ENCODE peak calls at places on chromosomes 6 and 20, in seven cellular contexts. M, W, P, Q, V, Y and A are unnamed samples.
A peak's percentile ranks its signal among the peaks of the same experiment; 100 is the strongest.

GRCh38 chr20:37955511-37955910 is 52.6 kb downstream of the VSTM2L start:
- DNase-seq in M (no peak), Y (no peak), P (no peak), Q (no peak), V (no peak), W (no peak), A (no peak)

GRCh38 chr6:33705268-33705885 is 6.1 kb downstream of the UQCC2 start:
- DNase-seq in M (no peak), Q (no peak), V (no peak), W (no peak), Y (no peak), P (no peak), A (no peak)

GRCh38 chr6:93036835-93037234 is 382.5 kb downstream of the EPHA7 start:
- DNase-seq in P (peak; percentile 8), W (peak; percentile 66), M (no peak), V (no peak), Y (no peak), Q (no peak), A (no peak)

GRCh38 chr20:63100401-63100925 is 93.7 kb upstream of the BHLHE23 start:
- DNase-seq in Q (no peak), V (no peak), M (no peak), P (no peak), W (no peak), Y (peak; percentile 15), A (peak; percentile 2)

GRCh38 chr6:39273394-39273793 is 40.8 kb downstream of the KCNK17 start:
- DNase-seq in V (no peak), P (no peak), W (no peak), Y (no peak), Q (no peak), M (peak; percentile 28), A (no peak)

GRCh38 chr6:28953039-28953872 is 29.5 kb upstream of the TRIM27 start:
- DNase-seq in W (peak; percentile 63), P (peak; percentile 46), V (no peak), Q (no peak), M (no peak), Y (no peak), A (peak; percentile 57)

GRCh38 chr6:138493413-138493812 is 5.9 kb downstream of the NHSL1 start:
- DNase-seq in Q (no peak), W (peak; percentile 69), V (no peak), M (no peak), P (peak; percentile 71), Y (no peak), A (no peak)

GRCh38 chr6:51473996-51474975 is 613.1 kb downstream of the PKHD1 start:
- DNase-seq in M (no peak), V (no peak), P (no peak), W (no peak), Q (no peak), Y (no peak), A (no peak)

GRCh38 chr20:36491901-36492617 is 49.3 kb upstream of the MYL9 start:
- DNase-seq in W (peak; percentile 63), Y (no peak), V (no peak), M (no peak), Q (no peak), P (peak; percentile 43), A (no peak)

GRCh38 chr6:1522779-1523178 is 86.9 kb upstream of the FOXC1 start:
- DNase-seq in Q (no peak), V (no peak), M (no peak), W (no peak), Y (no peak), P (no peak), A (no peak)

GRCh38 chr20:40547492-40548129 is 141.4 kb downstream of the MAFB start:
- DNase-seq in Q (no peak), P (no peak), V (no peak), M (no peak), W (no peak), Y (no peak), A (peak; percentile 8)

GRCh38 chr6:75167426-75167825 is 38.4 kb downstream of the COL12A1 start:
- DNase-seq in Q (no peak), P (no peak), V (no peak), Y (no peak), W (peak; percentile 27), M (no peak), A (no peak)

GRCh38 chr20:24937579-24937978 is 11.5 kb upstream of the CST7 start:
- DNase-seq in W (no peak), V (no peak), Q (no peak), Y (no peak), M (no peak), P (no peak), A (no peak)

GRCh38 chr20:50360218-50360672 is 149.9 kb upstream of the PTPN1 start:
- DNase-seq in Y (no peak), W (no peak), P (peak; percentile 63), V (no peak), M (no peak), Q (no peak), A (no peak)

GRCh38 chr20:50788045-50788867 is 6.6 kb upstream of the BCAS4 start:
- DNase-seq in Q (peak; percentile 45), W (peak; percentile 88), Y (no peak), P (peak; percentile 33), V (no peak), M (no peak), A (peak; percentile 48)

GRCh38 chr6:43368517-43369160 is 808 bp downstream of the ZNF318 start:
- DNase-seq in P (peak; percentile 55), W (peak; percentile 55), Y (peak; percentile 85), Q (peak; percentile 69), V (peak; percentile 57), M (peak; percentile 56), A (peak; percentile 67)

GRCh38 chr20:63321148-63321831 is 28.3 kb downstream of the COL20A1 start:
- DNase-seq in M (peak; percentile 48), W (peak; percentile 67), Q (peak; percentile 62), Y (peak; percentile 58), V (peak; percentile 46), P (no peak), A (no peak)

GRCh38 chr6:894274-894673 is 201.3 kb upstream of the EXOC2 start:
- DNase-seq in M (no peak), Q (no peak), W (no peak), P (no peak), V (no peak), Y (no peak), A (peak; percentile 45)

DNA sequence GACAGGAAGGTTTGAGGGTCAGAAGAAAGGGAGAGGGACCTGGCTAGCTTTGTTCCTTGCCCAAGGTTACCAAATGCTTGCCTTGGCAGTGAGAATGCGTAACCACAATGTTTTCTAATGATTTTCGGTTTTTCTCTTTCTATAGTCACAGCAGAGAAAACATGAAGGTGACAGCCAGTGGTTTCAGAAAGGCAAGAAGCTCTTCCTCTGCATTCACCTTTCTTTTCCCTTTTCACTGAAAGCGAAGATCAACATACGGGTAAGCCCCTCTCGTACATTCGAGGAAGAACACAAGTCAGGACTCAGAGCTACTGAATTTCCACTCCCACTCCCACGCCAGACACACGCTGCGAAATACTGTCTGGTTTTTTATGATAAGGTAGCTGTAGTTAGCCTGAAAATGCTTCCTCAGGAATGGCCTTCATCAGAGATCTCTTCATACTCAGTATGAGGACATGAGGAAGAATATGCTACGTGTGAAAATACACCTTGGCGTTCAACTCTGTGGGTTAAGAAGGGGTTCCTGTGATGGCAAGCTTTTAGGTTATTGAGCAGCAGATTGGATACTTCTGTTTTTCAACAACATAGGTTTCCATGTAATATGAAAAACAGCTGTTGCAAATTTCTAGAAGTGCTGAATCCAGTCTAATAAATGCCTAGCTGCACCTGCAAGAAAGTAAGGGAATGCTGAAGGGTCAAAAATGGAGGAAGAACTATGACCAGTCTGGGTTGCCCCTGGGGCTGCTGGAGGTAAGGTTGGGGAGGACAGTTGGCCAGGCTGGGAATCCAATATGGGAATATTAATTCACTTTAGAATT is 7.4 kb upstream of the CD83 start:
- DNase-seq in V (no peak), M (no peak), Q (no peak), P (no peak), W (no peak), Y (no peak), A (no peak)
- H3K4me3 ChIP-seq in V (no peak overlapping the region), M (no peak overlapping the region), Q (no peak overlapping the region), P (no peak overlapping the region), W (no peak overlapping the region), Y (no peak overlapping the region), A (no peak overlapping the region)

GRCh38 chr20:10603378-10603777 is 70.4 kb downstream of the JAG1 start:
- DNase-seq in W (no peak), Y (no peak), V (no peak), P (no peak), M (no peak), Q (no peak), A (no peak)

GRCh38 chr20:10604865-10605440 is 68.8 kb downstream of the JAG1 start:
- DNase-seq in W (no peak), P (no peak), M (no peak), Y (no peak), Q (no peak), V (no peak), A (no peak)

GRCh38 chr20:10603971-10604864 is 69.6 kb downstream of the JAG1 start:
- DNase-seq in Y (no peak), Q (peak; percentile 66), M (peak; percentile 55), P (no peak), V (peak; percentile 50), W (peak; percentile 90), A (peak; percentile 10)

GRCh38 chr20:10605547-10606195 is 68.1 kb downstream of the JAG1 start:
- DNase-seq in W (no peak), M (no peak), Q (no peak), Y (no peak), V (no peak), P (no peak), A (no peak)

GRCh38 chr20:10602141-10602660 is 71.6 kb downstream of the JAG1 start:
- DNase-seq in V (no peak), P (no peak), Q (no peak), Y (no peak), M (no peak), W (no peak), A (no peak)
- H3K27ac ChIP-seq in V (peak overlapping the region; percentile 77), P (no peak overlapping the region), Q (no peak overlapping the region), Y (no peak overlapping the region), M (no peak overlapping the region), W (peak overlapping the region; percentile 40), A (no peak overlapping the region)

DNA sequence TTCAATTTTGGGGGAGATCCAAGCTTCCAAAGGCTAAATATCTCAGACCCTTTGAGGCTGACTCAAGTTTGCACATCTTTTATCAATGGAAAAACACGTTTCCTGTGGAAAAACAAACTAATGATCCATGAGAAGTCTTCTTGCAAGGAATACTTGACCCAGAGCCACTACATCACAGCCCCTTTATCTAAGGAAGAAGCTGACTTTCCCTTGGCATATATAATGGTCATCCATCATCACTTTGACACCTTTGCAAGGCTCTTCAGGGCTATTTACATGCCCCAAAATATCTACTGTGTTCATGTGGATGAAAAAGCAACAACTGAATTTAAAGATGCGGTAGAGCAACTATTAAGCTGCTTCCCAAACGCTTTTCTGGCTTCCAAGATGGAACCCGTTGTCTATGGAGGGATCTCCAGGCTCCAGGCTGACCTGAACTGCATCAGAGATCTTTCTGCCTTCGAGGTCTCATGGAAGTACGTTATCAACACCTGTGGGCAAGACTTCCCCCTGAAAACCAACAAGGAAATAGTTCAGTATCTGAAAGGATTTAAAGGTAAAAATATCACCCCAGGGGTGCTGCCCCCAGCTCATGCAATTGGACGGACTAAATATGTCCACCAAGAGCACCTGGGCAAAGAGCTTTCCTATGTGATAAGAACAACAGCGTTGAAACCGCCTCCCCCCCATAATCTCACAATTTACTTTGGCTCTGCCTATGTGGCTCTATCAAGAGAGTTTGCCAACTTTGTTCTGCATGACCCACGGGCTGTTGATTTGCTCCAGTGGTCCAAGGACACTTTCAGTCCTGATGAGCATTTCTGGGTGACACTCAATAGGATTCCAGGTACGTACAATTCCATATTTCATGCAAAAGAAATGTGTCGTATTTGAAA is 35.6 kb downstream of the GCNT2 start:
- DNase-seq in Y (no peak), V (no peak), W (no peak), P (no peak), M (no peak), Q (no peak), A (no peak)
- H3K4me3 ChIP-seq in Y (peak overlapping the region; percentile 42), V (no peak overlapping the region), W (peak overlapping the region; percentile 36), P (no peak overlapping the region), M (peak overlapping the region; percentile 52), Q (peak overlapping the region; percentile 11), A (peak overlapping the region; percentile 56)

GRCh38 chr6:104705095-104705707 is 154.5 kb downstream of the HACE1 start:
- DNase-seq in M (no peak), P (peak; percentile 27), Y (no peak), Q (peak; percentile 27), V (peak; percentile 20), W (peak; percentile 72), A (no peak)
- H3K27ac ChIP-seq in M (no peak overlapping the region), P (no peak overlapping the region), Y (no peak overlapping the region), Q (no peak overlapping the region), V (peak overlapping the region; percentile 59), W (no peak overlapping the region), A (peak overlapping the region; percentile 24)